ENCODE peak calls at places on chromosomes 6 and 20, in four cellular contexts. I, T, B and N are unnamed samples.

GRCh38 chr6:30889138-30889885 is 5.0 kb downstream of the DDR1 start:
- DNase-seq in I (no peak), T (no peak), B (no peak), N (no peak)

GRCh38 chr6:158711264-158711663 is 61.4 kb downstream of the SYTL3 start:
- DNase-seq in B (no peak), T (peak), I (no peak), N (no peak)

GRCh38 chr6:5726976-5727718 is 279.6 kb downstream of the NRN1 start:
- DNase-seq in I (no peak), B (no peak), T (peak), N (no peak)

GRCh38 chr6:122153530-122153929 is 245.9 kb upstream of the HSF2 start:
- DNase-seq in T (no peak), I (no peak), B (no peak), N (no peak)

GRCh38 chr6:128882991-128883571 is at the start of gene LAMA2:
- DNase-seq in T (peak), I (no peak), B (peak), N (no peak)

GRCh38 chr6:133368664-133369063 is 127.5 kb downstream of the EYA4 start:
- DNase-seq in B (peak), I (peak), T (peak), N (no peak)

GRCh38 chr6:144219056-144219685 is 66.0 kb upstream of the UTRN start:
- DNase-seq in B (peak), I (peak), T (peak), N (peak)

GRCh38 chr6:152696543-152696942 is 1.2 kb upstream of the MYCT1 start:
- DNase-seq in I (peak), B (no peak), T (peak), N (no peak)

GRCh38 chr20:17709361-17710293 is 9.9 kb downstream of the BANF2 start:
- DNase-seq in B (peak), T (no peak), I (no peak), N (no peak)

GRCh38 chr20:49979030-49979832 is 3.5 kb upstream of the SNAI1 start:
- DNase-seq in B (peak), T (no peak), I (peak), N (peak)

GRCh38 chr20:51347871-51348270 is 194.6 kb downstream of the NFATC2 start:
- DNase-seq in I (no peak), B (no peak), T (no peak), N (no peak)

GRCh38 chr6:125868252-125868651 is 77.5 kb downstream of the NCOA7 start:
- DNase-seq in T (no peak), I (no peak), B (no peak), N (no peak)

GRCh38 chr20:1304711-1305515 is 24.0 kb downstream of the SDCBP2 start:
- DNase-seq in I (no peak), T (no peak), B (no peak), N (no peak)

GRCh38 chr6:2891768-2892170 is 11.3 kb downstream of the SERPINB9 start:
- DNase-seq in T (no peak), B (no peak), I (no peak), N (no peak)

GRCh38 chr6:38799529-38800184 is 84.5 kb downstream of the DNAH8 start:
- DNase-seq in I (no peak), T (no peak), B (no peak), N (no peak)
- TF ChIP-seq MAZ in I (no peak), T (no peak), B (no peak), N (no peak)

DNA sequence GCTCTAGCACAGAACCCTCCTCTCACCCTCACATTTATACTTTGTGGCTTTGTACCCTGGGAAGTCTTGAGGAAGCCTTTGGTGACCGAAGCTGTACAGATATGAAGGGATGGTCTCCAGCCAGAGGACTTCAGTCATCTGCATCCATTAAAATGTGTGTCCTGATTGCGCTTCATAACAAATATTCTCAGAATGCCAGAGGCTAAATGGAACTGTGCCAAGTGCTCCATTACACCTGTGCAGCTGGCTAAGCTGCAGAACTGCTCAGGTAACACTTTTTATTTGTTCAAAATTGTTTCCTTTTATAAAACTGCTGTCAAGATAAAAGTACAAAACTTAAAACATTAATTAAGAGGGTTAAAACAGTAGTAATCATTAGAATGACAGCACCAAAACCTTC is 22.3 kb downstream of the TPBG start:
- DNase-seq in I (no peak), B (no peak), T (no peak), N (no peak)
- TF ChIP-seq MAZ in I (no peak), B (no peak), T (no peak), N (no peak)

GRCh38 chr20:32368323-32368722 is 10.2 kb downstream of the ASXL1 start:
- DNase-seq in T (no peak), B (peak), I (no peak), N (no peak)

GRCh38 chr20:32365560-32365959 is 7.4 kb downstream of the ASXL1 start:
- DNase-seq in T (no peak), B (no peak), I (no peak), N (no peak)

GRCh38 chr20:32366380-32366779 is 8.2 kb downstream of the ASXL1 start:
- DNase-seq in I (no peak), B (no peak), T (no peak), N (no peak)

GRCh38 chr20:32370897-32371296 is 12.8 kb downstream of the ASXL1 start:
- DNase-seq in T (no peak), B (no peak), I (no peak), N (no peak)

DNA sequence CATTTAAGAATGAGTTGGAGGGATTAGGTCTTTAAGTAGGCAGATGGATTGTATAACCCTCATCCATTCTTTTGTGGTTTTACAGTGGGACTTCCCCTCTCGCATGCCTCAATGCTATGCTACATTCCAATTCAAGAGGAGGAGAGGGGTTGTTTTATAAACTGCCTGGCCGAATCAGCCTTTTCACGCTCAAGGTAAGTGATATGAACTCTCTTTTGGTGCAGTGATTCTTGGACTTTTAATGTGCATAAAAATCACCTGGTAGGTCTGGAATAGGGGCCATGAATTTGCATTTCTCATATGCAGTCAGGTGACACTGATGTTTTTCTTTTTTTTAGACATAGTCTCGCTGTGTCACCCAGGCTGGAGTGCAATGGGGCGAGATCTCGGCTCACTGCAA is 10.8 kb downstream of the ASXL1 start:
- DNase-seq in I (no peak), B (no peak), T (peak), N (no peak)
- TF ChIP-seq MAZ in I (no peak), B (no peak), T (no peak), N (no peak)

DNA sequence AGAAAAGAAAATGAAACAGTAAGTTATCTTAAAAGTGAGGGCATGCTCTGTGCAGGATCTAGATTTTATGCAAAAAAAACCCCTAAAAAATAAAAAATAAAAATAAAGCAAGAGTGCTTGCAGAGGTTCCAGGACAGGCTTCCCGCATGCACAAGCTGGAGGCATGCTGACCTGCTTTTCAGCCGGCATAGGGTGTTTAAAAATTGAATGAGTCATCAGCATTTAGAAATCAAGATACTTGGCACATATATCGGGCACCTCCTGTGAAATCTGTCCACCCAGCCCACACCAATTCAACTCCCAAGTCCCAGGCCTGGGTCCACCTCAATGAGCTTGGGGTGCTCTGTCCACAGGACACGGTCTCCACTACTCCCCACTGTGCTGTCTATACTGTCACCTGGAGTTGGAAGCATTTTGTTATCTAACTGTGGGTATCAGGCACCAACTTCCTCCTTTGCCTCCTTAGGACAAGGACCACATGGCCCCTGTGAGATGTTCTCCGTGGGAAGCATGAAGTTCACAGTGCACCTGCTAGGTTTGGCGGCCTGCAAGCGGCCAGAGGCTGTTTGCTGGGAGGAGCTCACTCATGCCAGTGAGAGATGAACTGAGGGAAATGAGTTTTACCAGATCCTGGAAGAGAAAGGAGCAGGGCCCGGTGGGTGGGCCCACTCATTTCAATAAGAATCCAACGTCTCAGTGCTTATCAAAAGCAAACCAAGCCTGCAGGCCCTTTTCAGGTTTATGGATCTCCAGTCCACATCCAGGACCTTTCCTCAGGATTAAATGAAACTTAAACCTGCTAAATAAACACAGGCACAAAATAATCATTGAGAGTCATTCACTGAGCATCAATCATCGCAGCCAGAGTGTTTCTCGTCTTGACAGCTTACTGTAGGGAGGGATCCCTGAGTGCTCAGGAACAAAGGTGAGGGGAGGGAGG is 121.1 kb downstream of the FOXA2 start:
- DNase-seq in B (no peak), T (no peak), I (peak), N (no peak)
- TF ChIP-seq MAZ in B (no peak), T (no peak), I (no peak), N (no peak)

GRCh38 chr6:148868901-148869300 is 122.1 kb downstream of the UST start:
- DNase-seq in I (no peak), T (no peak), B (no peak), N (no peak)

GRCh38 chr6:148866657-148867268 is 119.9 kb downstream of the UST start:
- DNase-seq in B (no peak), T (no peak), I (no peak), N (no peak)

GRCh38 chr6:148868314-148868713 is 121.5 kb downstream of the UST start:
- DNase-seq in I (no peak), B (no peak), T (peak), N (no peak)

GRCh38 chr6:148867851-148868250 is 121.0 kb downstream of the UST start:
- DNase-seq in B (no peak), T (peak), I (no peak), N (no peak)

GRCh38 chr6:148869589-148869988 is 122.8 kb downstream of the UST start:
- DNase-seq in I (peak), B (no peak), T (peak), N (no peak)
- TF ChIP-seq MAZ in I (no peak), B (no peak), T (no peak), N (no peak)

DNA sequence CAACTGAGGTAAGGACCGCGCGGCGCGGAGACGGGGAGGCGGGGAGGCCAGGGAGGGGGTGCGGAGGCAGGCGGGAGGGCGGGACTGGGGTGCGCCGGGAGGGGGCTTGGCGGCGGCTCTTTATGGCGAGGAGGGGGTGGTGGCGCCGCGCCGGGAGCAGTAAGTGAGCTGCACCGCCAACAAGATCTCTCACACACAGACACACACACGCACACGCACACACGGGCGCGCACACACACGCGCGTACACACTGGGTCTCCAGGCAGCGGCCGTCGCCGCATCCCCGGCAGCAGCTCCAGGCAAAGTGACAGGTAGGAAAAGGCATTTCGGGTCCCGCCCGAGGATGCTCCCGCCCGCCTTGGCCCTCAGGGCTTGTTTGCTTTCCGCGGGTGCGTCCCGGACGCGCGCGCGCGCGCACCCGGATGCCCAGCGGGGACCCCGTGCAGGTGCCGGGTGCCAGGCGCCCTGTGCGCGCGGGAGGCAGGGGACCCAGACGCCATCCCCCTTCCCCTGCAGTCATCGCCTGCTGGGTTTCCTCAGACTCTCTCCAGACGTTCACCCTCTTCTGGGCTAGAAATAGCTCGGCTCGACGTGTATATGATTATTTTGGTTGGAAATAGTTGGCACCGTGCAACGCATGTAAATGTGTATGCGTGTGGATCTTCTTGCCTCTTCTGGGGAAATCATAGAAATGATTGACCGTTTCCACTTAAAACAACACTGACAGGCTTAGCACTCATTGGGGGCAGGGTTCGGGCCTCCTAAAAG is at the start of gene PLCB4:
- DNase-seq in T (peak), I (peak), B (no peak), N (peak)
- TF ChIP-seq MAZ in T (peak), I (no peak), B (no peak), N (no peak)